ENCODE peak calls at places on chromosome 10, in nine cellular contexts. V, K, J, N, T, G, A, X and S are unnamed samples.

GRCh38 chr10:127918570-127918969 is 11.7 kb downstream of the PTPRE start:
- DNase-seq in T (no peak), A (no peak), G (no peak), X (no peak), K (no peak), J (peak), N (no peak), V (peak), S (no peak)

GRCh38 chr10:60611291-60611747 is 167.0 kb upstream of the CDK1 start:
- DNase-seq in N (no peak), A (peak), K (peak), T (no peak), X (no peak), G (peak), V (peak), J (no peak), S (peak)

GRCh38 chr10:62632071-62632809 is 172.3 kb upstream of the ADO start:
- DNase-seq in A (peak), K (no peak), V (peak), J (peak), T (peak), G (no peak), X (peak), N (peak), S (no peak)

GRCh38 chr10:22103701-22104100 is 100.2 kb upstream of the DNAJC1 start:
- DNase-seq in V (no peak), N (no peak), J (no peak), X (no peak), G (no peak), K (no peak), T (no peak), A (no peak), S (no peak)

GRCh38 chr10:23193435-23194074 is 1.4 kb downstream of the PTF1A start:
- DNase-seq in V (no peak), J (no peak), K (no peak), A (no peak), G (no peak), T (no peak), X (no peak), N (no peak), S (no peak)

GRCh38 chr10:69464801-69465401 is 13.6 kb downstream of the TSPAN15 start:
- DNase-seq in A (no peak), J (no peak), V (no peak), X (no peak), K (no peak), T (no peak), G (no peak), N (peak), S (no peak)

GRCh38 chr10:36473122-36473521 is 652.3 kb upstream of the ANKRD30A start:
- DNase-seq in G (no peak), T (no peak), K (no peak), X (no peak), V (no peak), N (no peak), J (no peak), A (no peak), S (no peak)

GRCh38 chr10:24384954-24385353 is 176.0 kb downstream of the KIAA1217 start:
- DNase-seq in T (no peak), A (peak), G (no peak), J (no peak), X (no peak), N (no peak), K (no peak), V (no peak), S (no peak)

GRCh38 chr10:132003286-132003924 is 21.7 kb upstream of the BNIP3 start:
- DNase-seq in G (no peak), X (no peak), N (no peak), J (no peak), K (no peak), V (peak), T (no peak), A (no peak), S (no peak)

GRCh38 chr10:75679546-75679945 is 248.1 kb downstream of the LRMDA start:
- DNase-seq in X (no peak), V (no peak), N (no peak), G (no peak), T (no peak), K (no peak), A (peak), J (no peak), S (peak)

GRCh38 chr10:127577376-127577775 is 28.3 kb downstream of the NPS start:
- DNase-seq in K (no peak), G (peak), X (no peak), N (no peak), T (no peak), V (no peak), J (no peak), A (peak), S (no peak)

DNA sequence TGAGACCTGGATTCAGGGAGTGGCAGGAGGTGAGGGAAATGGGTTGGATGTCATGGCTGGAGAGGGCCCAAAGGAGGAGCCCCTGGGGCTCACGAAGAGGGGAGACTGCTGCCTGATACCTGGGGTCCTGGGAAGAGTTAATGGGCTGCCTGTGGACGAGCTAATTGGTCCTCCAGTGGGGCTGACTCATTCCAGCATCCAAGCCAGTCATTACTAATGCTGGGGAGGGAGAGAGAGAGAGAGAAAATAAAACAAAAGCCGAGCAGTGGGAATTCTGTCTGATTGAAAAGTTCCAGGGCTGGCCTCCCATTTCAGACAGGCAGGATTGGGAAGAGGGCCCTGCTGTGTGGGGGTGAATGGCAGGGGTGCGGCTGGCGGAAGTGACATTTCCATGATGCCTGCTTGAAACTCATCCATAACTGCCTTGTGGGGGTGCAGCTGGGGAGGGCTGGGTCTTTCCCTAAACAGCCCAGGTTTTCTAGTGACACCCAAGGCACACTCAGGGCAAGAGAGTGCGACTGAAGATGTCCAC is 297.8 kb downstream of the RPS24 start:
- DNase-seq in T (no peak), N (no peak), X (no peak), K (peak), V (no peak), G (peak), A (peak), J (peak), S (no peak)
- TF ChIP-seq CTCF in T (no peak), N (no peak), X (no peak), K (no peak), V (no peak), G (no peak), A (no peak), J (no peak), S (no peak)

GRCh38 chr10:48526846-48527505 is 77.9 kb downstream of the ARHGAP22 start:
- DNase-seq in N (no peak), T (no peak), A (peak), X (no peak), K (no peak), V (no peak), J (no peak), G (peak), S (no peak)
- H3K4me3 ChIP-seq in N (no peak), T (no peak), A (peak), X (no peak), K (peak), V (no peak), J (no peak), G (peak), S (peak)

GRCh38 chr10:71981868-71982230 is 17.7 kb downstream of the CHST3 start:
- DNase-seq in G (no peak), V (no peak), J (no peak), K (no peak), N (peak), A (no peak), X (no peak), T (no peak), S (no peak)

GRCh38 chr10:71980181-71981023 is 16.2 kb downstream of the CHST3 start:
- DNase-seq in J (no peak), T (no peak), V (no peak), G (peak), K (no peak), N (peak), A (peak), X (no peak), S (no peak)

GRCh38 chr10:71984126-71984797 is 20.1 kb downstream of the CHST3 start:
- DNase-seq in X (peak), J (no peak), G (no peak), N (peak), A (no peak), K (no peak), T (no peak), V (no peak), S (no peak)

GRCh38 chr10:71981024-71981867 is 17.1 kb downstream of the CHST3 start:
- DNase-seq in N (peak), A (peak), K (no peak), G (no peak), J (no peak), T (no peak), V (no peak), X (no peak), S (peak)

DNA sequence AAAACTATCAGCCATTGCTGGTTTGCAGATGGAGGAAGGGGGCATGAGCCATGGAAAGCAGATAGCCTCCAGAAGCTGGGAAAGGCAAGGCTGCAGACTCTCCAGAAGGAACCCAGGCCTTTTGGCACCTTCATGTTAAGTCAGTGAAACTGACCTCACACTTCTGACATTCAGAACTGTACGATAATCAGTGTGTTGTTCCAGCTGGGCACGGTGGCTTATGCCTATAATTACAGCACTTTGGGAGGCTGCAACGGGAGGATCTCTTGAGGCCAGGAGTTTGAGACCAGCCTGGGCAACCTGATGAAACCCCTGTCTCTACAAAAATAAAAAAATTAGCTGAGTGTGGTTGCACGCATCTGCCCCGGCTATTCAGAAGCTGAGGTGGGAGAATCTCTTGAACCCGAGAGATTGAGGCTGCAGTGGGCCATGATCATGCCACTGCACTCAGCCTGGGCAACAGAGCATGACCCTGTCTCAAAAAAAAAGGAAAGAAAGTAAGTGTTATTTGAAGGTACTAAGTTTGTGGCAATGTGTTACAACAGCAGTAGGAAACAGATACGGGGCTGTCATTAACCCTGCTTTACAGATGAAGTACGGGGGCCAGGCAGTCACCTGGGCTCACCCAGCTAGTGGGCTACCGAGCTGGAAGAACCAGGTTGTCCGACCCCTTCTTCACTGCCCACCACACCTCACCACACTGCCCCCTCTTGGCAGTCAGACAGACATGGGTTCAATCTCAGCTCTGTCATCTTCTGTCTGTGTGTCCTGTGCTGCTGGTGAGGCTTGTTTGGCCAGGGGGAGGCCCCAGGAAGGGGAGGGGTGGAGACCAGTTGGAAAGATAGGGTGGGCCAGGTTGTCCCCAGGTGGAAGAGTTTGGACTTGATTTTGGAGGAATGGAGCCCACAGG is 18.3 kb downstream of the CHST3 start:
- DNase-seq in N (peak), T (no peak), K (no peak), A (no peak), J (no peak), G (no peak), V (no peak), X (no peak), S (no peak)
- TF ChIP-seq CTCF in N (no peak), T (no peak), K (no peak), A (no peak), J (no peak), G (no peak), V (no peak), X (no peak), S (no peak)

DNA sequence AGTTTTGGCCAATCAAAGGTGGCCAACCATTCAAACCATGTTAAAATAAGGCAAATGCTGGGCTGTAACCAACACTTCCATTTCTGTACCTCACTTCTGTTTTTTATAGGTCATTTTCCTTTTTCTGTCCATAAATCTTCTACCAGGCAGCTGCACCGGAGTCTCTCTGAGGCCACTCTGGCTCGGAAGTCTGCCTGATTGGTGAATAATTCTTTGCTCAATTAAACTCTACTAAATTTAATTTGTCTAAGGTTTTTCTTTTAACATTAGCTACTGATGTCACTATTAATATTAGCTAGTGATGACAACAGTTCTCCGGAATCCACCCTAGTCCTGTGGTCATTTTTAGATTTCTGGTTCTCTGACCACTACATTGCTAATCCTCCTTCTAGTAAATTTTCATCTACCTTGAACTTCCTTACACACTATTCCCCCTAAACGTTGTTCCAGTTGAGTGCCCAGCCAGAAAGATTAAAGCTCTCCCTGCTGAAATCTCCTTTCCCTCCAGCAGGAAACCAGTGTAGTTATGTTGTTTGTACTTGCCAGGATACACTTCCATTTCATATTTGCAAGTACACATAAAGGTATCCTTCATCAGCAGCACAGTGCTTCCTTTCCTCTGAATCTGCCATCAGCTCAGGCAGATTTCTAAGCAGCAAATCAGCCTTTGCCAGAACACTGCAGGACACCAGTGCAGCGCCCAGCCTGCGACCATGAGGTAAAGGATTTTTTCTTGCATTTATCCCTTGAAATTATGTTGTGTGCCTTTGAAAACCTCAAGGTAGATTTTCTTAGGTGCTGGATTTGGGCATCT is 18.5 kb upstream of the IFIT2 start:
- DNase-seq in X (no peak), J (no peak), A (peak), G (peak), N (no peak), T (no peak), V (no peak), K (no peak), S (no peak)
- H3K4me3 ChIP-seq in X (peak), J (peak), A (peak), G (peak), N (no peak), T (peak), V (no peak), K (no peak), S (peak)

GRCh38 chr10:46264737-46265368 is 21.9 kb upstream of the ANTXRL start:
- DNase-seq in T (no peak), X (no peak), V (peak), A (no peak), K (no peak), J (no peak), N (peak), G (no peak), S (no peak)
- TF ChIP-seq CTCF in T (no peak), X (no peak), V (no peak), A (no peak), K (no peak), J (no peak), N (no peak), G (no peak), S (no peak)

DNA sequence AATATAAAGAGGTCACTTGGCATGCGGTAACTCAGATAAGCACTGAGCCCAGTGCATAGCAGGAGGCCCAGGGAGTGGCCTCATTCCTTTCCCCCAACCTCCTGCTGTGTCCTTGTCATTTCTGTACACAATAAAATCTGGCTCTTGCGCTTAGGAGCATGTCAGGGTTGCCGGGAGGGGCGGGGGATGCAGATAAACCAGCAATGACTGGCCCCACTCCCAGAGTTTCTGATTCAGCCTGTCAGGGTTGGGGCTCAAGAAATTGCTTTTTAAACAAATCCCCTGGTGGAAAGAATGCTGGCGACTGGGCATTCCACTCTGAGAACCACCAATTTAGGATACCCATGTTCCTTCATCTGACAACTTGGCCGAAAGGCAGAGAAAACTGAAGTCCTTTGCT is 376.5 kb downstream of the TCERG1L start:
- DNase-seq in N (no peak), V (no peak), T (no peak), X (no peak), A (no peak), K (no peak), G (no peak), J (no peak), S (no peak)
- H3K4me3 ChIP-seq in N (no peak), V (no peak), T (no peak), X (no peak), A (no peak), K (no peak), G (no peak), J (no peak), S (no peak)

GRCh38 chr10:117929321-117930067 is 117.2 kb downstream of the RAB11FIP2 start:
- DNase-seq in J (no peak), X (no peak), T (no peak), G (no peak), V (no peak), A (no peak), K (no peak), N (no peak), S (no peak)
- TF ChIP-seq CTCF in J (no peak), X (no peak), T (no peak), G (no peak), V (no peak), A (no peak), K (no peak), N (no peak), S (no peak)

GRCh38 chr10:49361178-49361554 is 34.7 kb downstream of the DRGX start:
- DNase-seq in A (no peak), X (no peak), G (no peak), V (no peak), T (no peak), J (no peak), K (no peak), N (no peak), S (no peak)
- H3K4me3 ChIP-seq in A (no peak), X (no peak), G (no peak), V (no peak), T (no peak), J (no peak), K (no peak), N (no peak), S (no peak)